ENCODE peak calls at places on chromosomes 13 and 19, in five cellular contexts. One of them, this sample, is unnamed.

GRCh38 chr13:85373322-85373721 is 425.9 kb downstream of the SLITRK6 start:
- DNase-seq in OCI-LY7: no peak
- DNase-seq in brain microvascular endothelial cell: no peak
- DNase-seq in PC-3: peak
- DNase-seq in fibroblast of mammary gland: no peak
- DNase-seq in this sample: no peak

GRCh38 chr13:112343591-112343990 is 32.6 kb upstream of the SPACA7 start:
- DNase-seq in fibroblast of mammary gland: no peak
- DNase-seq in PC-3: no peak
- DNase-seq in brain microvascular endothelial cell: no peak
- DNase-seq in OCI-LY7: no peak
- DNase-seq in this sample: no peak

GRCh38 chr13:87295636-87296035 is 375.5 kb upstream of the SLITRK5 start:
- DNase-seq in fibroblast of mammary gland: no peak
- DNase-seq in brain microvascular endothelial cell: no peak
- DNase-seq in OCI-LY7: no peak
- DNase-seq in PC-3: no peak
- DNase-seq in this sample: no peak

GRCh38 chr19:9721861-9722260 is 46.7 kb downstream of the ZNF846 start:
- DNase-seq in brain microvascular endothelial cell: no peak
- DNase-seq in fibroblast of mammary gland: no peak
- DNase-seq in PC-3: no peak
- DNase-seq in OCI-LY7: no peak
- DNase-seq in this sample: no peak

GRCh38 chr13:28718186-28718537 is 608 bp downstream of the SLC46A3 start:
- DNase-seq in brain microvascular endothelial cell: no peak
- DNase-seq in PC-3: no peak
- DNase-seq in fibroblast of mammary gland: peak
- DNase-seq in OCI-LY7: peak
- DNase-seq in this sample: no peak

GRCh38 chr13:113005997-113006396 is 37.0 kb downstream of the MCF2L start:
- DNase-seq in brain microvascular endothelial cell: no peak
- DNase-seq in fibroblast of mammary gland: no peak
- DNase-seq in OCI-LY7: no peak
- DNase-seq in PC-3: no peak
- DNase-seq in this sample: no peak

GRCh38 chr13:87669379-87669978 is 1.7 kb upstream of the SLITRK5 start:
- DNase-seq in OCI-LY7: peak
- DNase-seq in fibroblast of mammary gland: peak
- DNase-seq in PC-3: peak
- DNase-seq in brain microvascular endothelial cell: no peak
- DNase-seq in this sample: no peak

GRCh38 chr13:51044023-51044665 is 66.9 kb downstream of the C13orf42 start:
- DNase-seq in fibroblast of mammary gland: no peak
- DNase-seq in brain microvascular endothelial cell: no peak
- DNase-seq in PC-3: no peak
- DNase-seq in OCI-LY7: peak
- DNase-seq in this sample: no peak

GRCh38 chr19:2495130-2495641 is 19.3 kb downstream of the GADD45B start:
- DNase-seq in fibroblast of mammary gland: peak
- DNase-seq in brain microvascular endothelial cell: no peak
- DNase-seq in PC-3: peak
- DNase-seq in OCI-LY7: no peak
- DNase-seq in this sample: peak

GRCh38 chr13:76954568-76954967 is 6.3 kb downstream of the ACOD1 start:
- DNase-seq in brain microvascular endothelial cell: no peak
- DNase-seq in fibroblast of mammary gland: no peak
- DNase-seq in PC-3: no peak
- DNase-seq in OCI-LY7: no peak
- DNase-seq in this sample: no peak

GRCh38 chr19:18906605-18907519 is 10.9 kb upstream of the CERS1 start:
- DNase-seq in PC-3: no peak
- DNase-seq in fibroblast of mammary gland: no peak
- DNase-seq in brain microvascular endothelial cell: no peak
- DNase-seq in OCI-LY7: no peak
- DNase-seq in this sample: no peak

GRCh38 chr13:98447881-98448641 is 128.8 kb downstream of the STK24 start:
- DNase-seq in OCI-LY7: peak
- DNase-seq in PC-3: peak
- DNase-seq in fibroblast of mammary gland: peak
- DNase-seq in brain microvascular endothelial cell: no peak
- DNase-seq in this sample: peak

GRCh38 chr13:97386832-97387486 is 47.0 kb upstream of the RAP2A start:
- DNase-seq in fibroblast of mammary gland: no peak
- DNase-seq in brain microvascular endothelial cell: no peak
- DNase-seq in PC-3: no peak
- DNase-seq in OCI-LY7: no peak
- DNase-seq in this sample: no peak

GRCh38 chr19:7857727-7858701 is 16.2 kb downstream of the PRR36 start:
- DNase-seq in brain microvascular endothelial cell: no peak
- DNase-seq in OCI-LY7: peak
- DNase-seq in PC-3: no peak
- DNase-seq in fibroblast of mammary gland: no peak
- DNase-seq in this sample: no peak

GRCh38 chr13:95896302-95896701 is 156.9 kb downstream of the UGGT2 start:
- DNase-seq in brain microvascular endothelial cell: no peak
- DNase-seq in PC-3: peak
- DNase-seq in fibroblast of mammary gland: no peak
- DNase-seq in OCI-LY7: no peak
- DNase-seq in this sample: peak

GRCh38 chr19:23283925-23284324 is 33.7 kb upstream of the ZNF724 start:
- DNase-seq in OCI-LY7: peak
- DNase-seq in brain microvascular endothelial cell: peak
- DNase-seq in fibroblast of mammary gland: peak
- DNase-seq in PC-3: peak
- DNase-seq in this sample: peak

GRCh38 chr19:45340899-45341453 is 426 bp downstream of the KLC3 start:
- DNase-seq in fibroblast of mammary gland: peak
- DNase-seq in brain microvascular endothelial cell: peak
- DNase-seq in PC-3: no peak
- DNase-seq in OCI-LY7: no peak
- DNase-seq in this sample: peak

GRCh38 chr19:13058951-13059660 is 43.6 kb downstream of the LYL1 start:
- DNase-seq in OCI-LY7: no peak
- DNase-seq in brain microvascular endothelial cell: no peak
- DNase-seq in PC-3: no peak
- DNase-seq in fibroblast of mammary gland: peak
- DNase-seq in this sample: no peak

GRCh38 chr19:18418034-18418724 is 1.0 kb upstream of the SSBP4 start:
- DNase-seq in PC-3: no peak
- DNase-seq in brain microvascular endothelial cell: no peak
- DNase-seq in OCI-LY7: no peak
- DNase-seq in fibroblast of mammary gland: no peak
- DNase-seq in this sample: no peak

GRCh38 chr19:18999016-18999758 is 34.1 kb downstream of the SUGP2 start:
- DNase-seq in brain microvascular endothelial cell: no peak
- DNase-seq in fibroblast of mammary gland: peak
- DNase-seq in PC-3: peak
- DNase-seq in OCI-LY7: no peak
- DNase-seq in this sample: peak

GRCh38 chr19:54620464-54620863 is 9.8 kb upstream of the LILRB1 start:
- DNase-seq in brain microvascular endothelial cell: no peak
- DNase-seq in PC-3: no peak
- DNase-seq in fibroblast of mammary gland: no peak
- DNase-seq in OCI-LY7: no peak
- DNase-seq in this sample: no peak

GRCh38 chr19:6761053-6761676 is 6.1 kb downstream of the SH2D3A start:
- DNase-seq in OCI-LY7: peak
- DNase-seq in brain microvascular endothelial cell: no peak
- DNase-seq in fibroblast of mammary gland: no peak
- DNase-seq in PC-3: peak
- DNase-seq in this sample: peak

GRCh38 chr19:35266904-35267817 is 1.6 kb upstream of the USF2 start:
- DNase-seq in brain microvascular endothelial cell: no peak
- DNase-seq in fibroblast of mammary gland: peak
- DNase-seq in OCI-LY7: peak
- DNase-seq in PC-3: peak
- DNase-seq in this sample: peak

GRCh38 chr13:57857945-57858344 is 226.4 kb downstream of the PCDH17 start:
- DNase-seq in OCI-LY7: no peak
- DNase-seq in PC-3: no peak
- DNase-seq in fibroblast of mammary gland: no peak
- DNase-seq in brain microvascular endothelial cell: no peak
- DNase-seq in this sample: no peak

GRCh38 chr13:23212621-23213020 is 31.8 kb downstream of the SGCG start:
- DNase-seq in OCI-LY7: no peak
- DNase-seq in fibroblast of mammary gland: no peak
- DNase-seq in PC-3: no peak
- DNase-seq in brain microvascular endothelial cell: peak
- DNase-seq in this sample: no peak

GRCh38 chr19:50384685-50385535 is 763 bp downstream of the POLD1 start:
- DNase-seq in brain microvascular endothelial cell: peak
- DNase-seq in PC-3: peak
- DNase-seq in fibroblast of mammary gland: peak
- DNase-seq in OCI-LY7: no peak
- DNase-seq in this sample: peak

DNA sequence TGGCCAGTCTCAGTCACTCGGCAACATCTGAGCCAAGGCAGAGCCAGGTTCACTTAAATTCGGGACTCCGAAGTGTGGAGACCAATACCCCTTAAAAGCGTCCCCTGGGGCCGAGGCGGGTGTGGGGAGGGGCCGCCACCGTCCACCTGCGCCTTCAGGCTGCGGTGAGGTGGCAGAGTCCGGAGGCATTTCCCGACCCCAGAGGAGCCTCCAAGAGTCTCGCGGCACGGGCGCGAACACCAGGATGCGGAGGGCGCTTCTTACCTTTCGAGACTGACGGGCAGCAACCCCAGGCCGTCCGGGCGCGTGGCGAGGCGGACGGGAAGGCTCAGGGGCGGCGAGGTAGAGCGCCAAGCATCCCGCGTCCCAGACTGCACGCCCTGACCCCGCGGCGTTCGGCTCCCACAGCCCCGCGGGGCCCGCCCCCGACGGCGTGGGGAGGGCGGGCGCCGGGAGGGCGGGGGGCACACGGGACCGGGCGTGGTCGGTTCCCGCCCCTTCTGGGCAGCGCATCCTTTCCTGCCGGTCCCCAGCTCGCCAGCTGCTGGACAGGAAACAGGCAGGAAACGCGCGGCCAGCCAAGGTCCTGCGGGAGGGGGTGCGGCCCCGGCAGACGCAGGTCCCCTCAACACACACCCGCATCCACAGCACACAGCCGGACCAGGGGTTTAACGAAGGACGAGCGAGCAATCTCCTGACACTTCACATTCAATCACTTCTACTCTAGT is at the start of gene THSD1:
- DNase-seq in fibroblast of mammary gland: peak
- DNase-seq in PC-3: peak
- DNase-seq in brain microvascular endothelial cell: no peak
- DNase-seq in OCI-LY7: no peak
- DNase-seq in this sample: peak
- H3K4me3 ChIP-seq in fibroblast of mammary gland: peak
- H3K4me3 ChIP-seq in PC-3: peak
- H3K4me3 ChIP-seq in brain microvascular endothelial cell: peak
- H3K4me3 ChIP-seq in OCI-LY7: no peak
- H3K4me3 ChIP-seq in this sample: peak

GRCh38 chr19:49097453-49098288 is 12.4 kb downstream of the SNRNP70 start:
- DNase-seq in brain microvascular endothelial cell: peak
- DNase-seq in OCI-LY7: peak
- DNase-seq in fibroblast of mammary gland: peak
- DNase-seq in PC-3: peak
- DNase-seq in this sample: peak
- TF ChIP-seq CTCF in brain microvascular endothelial cell: peak
- TF ChIP-seq CTCF in OCI-LY7: peak
- TF ChIP-seq CTCF in fibroblast of mammary gland: peak
- TF ChIP-seq CTCF in PC-3: peak
- TF ChIP-seq CTCF in this sample: peak

GRCh38 chr13:30142502-30143211 is 164.7 kb downstream of the KATNAL1 start:
- DNase-seq in OCI-LY7: no peak
- DNase-seq in fibroblast of mammary gland: peak
- DNase-seq in PC-3: peak
- DNase-seq in brain microvascular endothelial cell: peak
- DNase-seq in this sample: peak
- H3K4me3 ChIP-seq in OCI-LY7: no peak
- H3K4me3 ChIP-seq in fibroblast of mammary gland: no peak
- H3K4me3 ChIP-seq in PC-3: no peak
- H3K4me3 ChIP-seq in brain microvascular endothelial cell: no peak
- H3K4me3 ChIP-seq in this sample: no peak

DNA sequence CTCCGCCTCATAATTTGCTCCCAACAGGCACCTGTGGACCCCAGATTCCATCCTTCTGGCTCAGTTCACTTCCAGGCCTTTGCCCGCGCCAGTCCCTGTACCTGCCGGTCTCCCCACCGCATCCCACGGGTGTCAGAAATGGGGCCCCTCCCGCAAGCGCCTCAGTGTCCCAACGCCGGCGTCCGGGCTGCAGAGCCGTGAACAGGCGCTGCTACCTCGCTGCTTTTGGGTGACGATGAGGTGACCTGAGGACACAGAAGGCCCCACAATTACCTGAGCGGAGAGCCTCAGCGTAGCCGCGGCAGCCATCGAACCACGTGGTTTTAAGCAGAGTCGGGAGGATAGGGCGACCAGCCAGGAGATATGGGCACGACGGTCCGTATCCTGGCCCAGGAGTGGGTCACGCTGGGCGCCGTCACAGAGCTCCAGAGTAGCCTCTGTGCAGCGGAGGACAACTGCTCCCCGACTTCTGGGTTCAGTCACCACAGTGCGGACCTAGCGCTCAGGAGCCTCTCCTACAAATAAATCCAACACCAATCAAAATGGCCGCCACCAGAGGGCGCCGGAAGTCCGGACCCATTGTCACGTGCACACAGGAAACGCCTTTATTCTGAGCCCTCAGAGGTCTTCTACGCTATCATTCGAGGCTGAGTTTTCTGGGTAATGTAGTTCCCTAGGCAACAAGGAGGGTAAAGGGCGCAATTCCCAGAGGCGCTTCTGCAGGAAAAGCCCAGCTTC is at the start of gene ZNF814:
- DNase-seq in OCI-LY7: peak
- DNase-seq in fibroblast of mammary gland: peak
- DNase-seq in PC-3: no peak
- DNase-seq in brain microvascular endothelial cell: peak
- DNase-seq in this sample: peak
- TF ChIP-seq CTCF in OCI-LY7: peak
- TF ChIP-seq CTCF in fibroblast of mammary gland: peak
- TF ChIP-seq CTCF in PC-3: peak
- TF ChIP-seq CTCF in brain microvascular endothelial cell: peak
- TF ChIP-seq CTCF in this sample: peak

DNA sequence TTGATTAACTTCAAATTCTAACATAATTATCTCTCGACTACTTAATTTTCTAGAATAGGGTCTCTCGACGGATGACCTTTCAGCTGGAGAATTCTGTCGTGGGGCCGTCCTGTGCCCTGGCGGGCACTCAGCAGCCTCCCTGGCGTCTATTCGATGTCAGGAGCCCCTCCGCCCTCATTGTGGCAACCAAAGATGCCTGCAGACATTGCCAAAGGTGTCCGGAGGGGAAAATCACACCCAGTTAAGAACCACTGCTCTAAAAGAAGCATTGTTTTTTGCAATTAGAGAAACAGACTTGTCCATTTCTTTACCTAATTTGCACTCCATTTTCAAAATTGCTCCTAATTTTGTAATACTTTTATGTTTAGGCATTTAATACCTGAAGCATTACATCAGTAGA is 79.2 kb upstream of the ARHGEF7 start:
- DNase-seq in OCI-LY7: no peak
- DNase-seq in PC-3: no peak
- DNase-seq in brain microvascular endothelial cell: no peak
- DNase-seq in fibroblast of mammary gland: no peak
- DNase-seq in this sample: no peak
- H3K4me3 ChIP-seq in OCI-LY7: no peak
- H3K4me3 ChIP-seq in PC-3: no peak
- H3K4me3 ChIP-seq in brain microvascular endothelial cell: no peak
- H3K4me3 ChIP-seq in fibroblast of mammary gland: no peak
- H3K4me3 ChIP-seq in this sample: no peak